ENCODE peak calls at places on chromosome 11, in seven cellular contexts. R, A, N, S, G, F and Q are unnamed samples.
A peak's percentile ranks its signal among the peaks of the same experiment; 100 is the strongest.

GRCh38 chr11:63839508-63840355 is 822 bp downstream of the MARK2 start:
- DNase-seq in R (no peak), A (peak; percentile 42), G (peak; percentile 58), S (peak; percentile 17), N (no peak), F (no peak), Q (no peak)

GRCh38 chr11:72752088-72752914 is at the start of gene ARAP1:
- DNase-seq in G (peak; percentile 84), S (peak; percentile 70), A (peak; percentile 59), R (peak; percentile 49), F (peak; percentile 65), N (peak; percentile 78), Q (peak; percentile 31)

GRCh38 chr11:71302534-71302909 is 50.1 kb upstream of the SHANK2 start:
- DNase-seq in S (no peak), G (no peak), F (no peak), R (no peak), N (no peak), A (no peak), Q (no peak)

GRCh38 chr11:12914401-12914912 is 94.7 kb upstream of the RASSF10 start:
- DNase-seq in A (peak; percentile 78), R (no peak), F (no peak), N (no peak), S (peak; percentile 25), G (no peak), Q (peak; percentile 13)

GRCh38 chr11:32391965-32392553 is 43.3 kb downstream of the WT1 start:
- DNase-seq in G (no peak), S (peak; percentile 87), F (no peak), A (no peak), N (no peak), R (no peak), Q (no peak)

GRCh38 chr11:27282806-27283205 is 80.2 kb downstream of the CCDC34 start:
- DNase-seq in S (peak; percentile 58), N (no peak), G (no peak), R (no peak), F (no peak), A (no peak), Q (no peak)

GRCh38 chr11:2950825-2951224 is 21.6 kb upstream of the PHLDA2 start:
- DNase-seq in F (no peak), G (no peak), N (no peak), S (peak; percentile 65), R (no peak), A (no peak), Q (no peak)

GRCh38 chr11:118911113-118911879 is 14.4 kb downstream of the BCL9L start:
- DNase-seq in F (no peak), G (peak; percentile 59), R (no peak), S (peak; percentile 77), A (no peak), N (peak; percentile 83), Q (no peak)

GRCh38 chr11:88799749-88800500 is 265.9 kb downstream of the GRM5 start:
- DNase-seq in R (no peak), S (no peak), A (no peak), G (no peak), N (no peak), F (no peak), Q (no peak)

GRCh38 chr11:6219359-6219758 is 14.0 kb downstream of the C11orf42 start:
- DNase-seq in A (peak; percentile 15), R (no peak), N (no peak), G (peak; percentile 51), F (no peak), S (peak; percentile 88), Q (no peak)

GRCh38 chr11:111422494-111423249 is 43.6 kb upstream of the POU2AF1 start:
- DNase-seq in F (peak; percentile 31), N (no peak), S (peak; percentile 56), A (peak; percentile 78), R (no peak), G (peak; percentile 79), Q (no peak)

GRCh38 chr11:35953081-35953480 is 9.2 kb downstream of the LDLRAD3 start:
- DNase-seq in N (no peak), F (no peak), A (no peak), G (no peak), S (no peak), R (no peak), Q (no peak)